ENCODE peak calls at places on chromosomes 13 and 19, in eight cellular contexts. One of them, this sample, is unnamed.

GRCh38 chr13:35600137-35600536 is 123.6 kb upstream of the MAB21L1 start:
- DNase-seq in HFF-Myc: no peak
- DNase-seq in mammary epithelial cell: no peak
- DNase-seq in hepatocyte: no peak
- DNase-seq in cardiac fibroblast: peak; percentile 45
- DNase-seq in brain microvascular endothelial cell: peak; percentile 58
- DNase-seq in fibroblast of pulmonary artery: peak; percentile 13
- DNase-seq in A549: no peak
- DNase-seq in this sample: no peak

GRCh38 chr19:35571406-35571965 is 8.0 kb upstream of the ATP4A start:
- DNase-seq in mammary epithelial cell: no peak
- DNase-seq in fibroblast of pulmonary artery: no peak
- DNase-seq in cardiac fibroblast: no peak
- DNase-seq in hepatocyte: no peak
- DNase-seq in HFF-Myc: no peak
- DNase-seq in brain microvascular endothelial cell: no peak
- DNase-seq in A549: no peak
- DNase-seq in this sample: no peak

GRCh38 chr13:91157273-91158014 is 190.0 kb upstream of the MIR17HG start:
- DNase-seq in brain microvascular endothelial cell: no peak
- DNase-seq in mammary epithelial cell: no peak
- DNase-seq in hepatocyte: no peak
- DNase-seq in fibroblast of pulmonary artery: no peak
- DNase-seq in A549: no peak
- DNase-seq in HFF-Myc: no peak
- DNase-seq in cardiac fibroblast: no peak
- DNase-seq in this sample: no peak

GRCh38 chr13:51435002-51435578 is 17.7 kb downstream of the INTS6 start:
- DNase-seq in hepatocyte: peak; percentile 36
- DNase-seq in HFF-Myc: no peak
- DNase-seq in fibroblast of pulmonary artery: peak; percentile 57
- DNase-seq in brain microvascular endothelial cell: no peak
- DNase-seq in A549: peak; percentile 1
- DNase-seq in cardiac fibroblast: peak; percentile 60
- DNase-seq in mammary epithelial cell: no peak
- DNase-seq in this sample: no peak

GRCh38 chr13:102642475-102642874 is 45.7 kb downstream of the TPP2 start:
- DNase-seq in fibroblast of pulmonary artery: no peak
- DNase-seq in brain microvascular endothelial cell: no peak
- DNase-seq in hepatocyte: no peak
- DNase-seq in HFF-Myc: no peak
- DNase-seq in cardiac fibroblast: no peak
- DNase-seq in A549: no peak
- DNase-seq in mammary epithelial cell: no peak
- DNase-seq in this sample: peak; percentile 33

GRCh38 chr13:21539687-21540086 is 64.3 kb downstream of the MICU2 start:
- DNase-seq in A549: no peak
- DNase-seq in fibroblast of pulmonary artery: no peak
- DNase-seq in HFF-Myc: no peak
- DNase-seq in cardiac fibroblast: no peak
- DNase-seq in brain microvascular endothelial cell: no peak
- DNase-seq in hepatocyte: no peak
- DNase-seq in mammary epithelial cell: no peak
- DNase-seq in this sample: no peak

GRCh38 chr19:46073268-46073922 is 32.6 kb upstream of the IGFL4 start:
- DNase-seq in fibroblast of pulmonary artery: no peak
- DNase-seq in hepatocyte: no peak
- DNase-seq in mammary epithelial cell: peak; percentile 75
- DNase-seq in brain microvascular endothelial cell: no peak
- DNase-seq in cardiac fibroblast: no peak
- DNase-seq in A549: no peak
- DNase-seq in HFF-Myc: no peak
- DNase-seq in this sample: no peak

GRCh38 chr19:38063921-38064320 is 156.9 kb downstream of the SIPA1L3 start:
- DNase-seq in fibroblast of pulmonary artery: no peak
- DNase-seq in hepatocyte: no peak
- DNase-seq in brain microvascular endothelial cell: no peak
- DNase-seq in cardiac fibroblast: no peak
- DNase-seq in mammary epithelial cell: no peak
- DNase-seq in HFF-Myc: no peak
- DNase-seq in A549: no peak
- DNase-seq in this sample: no peak

GRCh38 chr13:95734124-95734523 is 57.2 kb downstream of the DNAJC3 start:
- DNase-seq in brain microvascular endothelial cell: no peak
- DNase-seq in HFF-Myc: no peak
- DNase-seq in cardiac fibroblast: no peak
- DNase-seq in A549: no peak
- DNase-seq in fibroblast of pulmonary artery: no peak
- DNase-seq in hepatocyte: no peak
- DNase-seq in mammary epithelial cell: no peak
- DNase-seq in this sample: no peak

GRCh38 chr19:39223703-39224279 is 19.7 kb upstream of the SYCN start:
- DNase-seq in hepatocyte: peak; percentile 65
- DNase-seq in A549: peak; percentile 74
- DNase-seq in HFF-Myc: no peak
- DNase-seq in mammary epithelial cell: peak; percentile 17
- DNase-seq in cardiac fibroblast: peak; percentile 38
- DNase-seq in brain microvascular endothelial cell: peak; percentile 25
- DNase-seq in fibroblast of pulmonary artery: peak; percentile 51
- DNase-seq in this sample: no peak

GRCh38 chr19:15869109-15869555 is 28.7 kb downstream of the CYP4F2 start:
- DNase-seq in cardiac fibroblast: peak; percentile 5
- DNase-seq in brain microvascular endothelial cell: peak; percentile 7
- DNase-seq in HFF-Myc: no peak
- DNase-seq in mammary epithelial cell: peak; percentile 75
- DNase-seq in fibroblast of pulmonary artery: peak; percentile 10
- DNase-seq in hepatocyte: no peak
- DNase-seq in A549: peak; percentile 72
- DNase-seq in this sample: peak; percentile 22

GRCh38 chr19:43804443-43804842 is 2.2 kb upstream of the LYPD5 start:
- DNase-seq in cardiac fibroblast: no peak
- DNase-seq in A549: no peak
- DNase-seq in mammary epithelial cell: no peak
- DNase-seq in hepatocyte: no peak
- DNase-seq in brain microvascular endothelial cell: no peak
- DNase-seq in HFF-Myc: no peak
- DNase-seq in fibroblast of pulmonary artery: no peak
- DNase-seq in this sample: no peak

GRCh38 chr13:67119481-67119883 is 110.7 kb downstream of the PCDH9 start:
- DNase-seq in mammary epithelial cell: peak; percentile 85
- DNase-seq in HFF-Myc: peak; percentile 56
- DNase-seq in fibroblast of pulmonary artery: peak; percentile 93
- DNase-seq in brain microvascular endothelial cell: peak; percentile 93
- DNase-seq in A549: peak; percentile 25
- DNase-seq in hepatocyte: no peak
- DNase-seq in cardiac fibroblast: peak; percentile 99
- DNase-seq in this sample: no peak

GRCh38 chr19:19459707-19460251 is 54.3 kb downstream of the GATAD2A start:
- DNase-seq in A549: no peak
- DNase-seq in mammary epithelial cell: no peak
- DNase-seq in fibroblast of pulmonary artery: peak; percentile 66
- DNase-seq in HFF-Myc: no peak
- DNase-seq in cardiac fibroblast: peak; percentile 84
- DNase-seq in brain microvascular endothelial cell: peak; percentile 73
- DNase-seq in hepatocyte: no peak
- DNase-seq in this sample: no peak

GRCh38 chr13:39144941-39145533 is 106.8 kb downstream of the NHLRC3 start:
- DNase-seq in brain microvascular endothelial cell: peak; percentile 53
- DNase-seq in hepatocyte: peak; percentile 73
- DNase-seq in fibroblast of pulmonary artery: peak; percentile 85
- DNase-seq in cardiac fibroblast: peak; percentile 84
- DNase-seq in mammary epithelial cell: peak; percentile 54
- DNase-seq in A549: peak; percentile 25
- DNase-seq in HFF-Myc: peak; percentile 21
- DNase-seq in this sample: peak; percentile 35

DNA sequence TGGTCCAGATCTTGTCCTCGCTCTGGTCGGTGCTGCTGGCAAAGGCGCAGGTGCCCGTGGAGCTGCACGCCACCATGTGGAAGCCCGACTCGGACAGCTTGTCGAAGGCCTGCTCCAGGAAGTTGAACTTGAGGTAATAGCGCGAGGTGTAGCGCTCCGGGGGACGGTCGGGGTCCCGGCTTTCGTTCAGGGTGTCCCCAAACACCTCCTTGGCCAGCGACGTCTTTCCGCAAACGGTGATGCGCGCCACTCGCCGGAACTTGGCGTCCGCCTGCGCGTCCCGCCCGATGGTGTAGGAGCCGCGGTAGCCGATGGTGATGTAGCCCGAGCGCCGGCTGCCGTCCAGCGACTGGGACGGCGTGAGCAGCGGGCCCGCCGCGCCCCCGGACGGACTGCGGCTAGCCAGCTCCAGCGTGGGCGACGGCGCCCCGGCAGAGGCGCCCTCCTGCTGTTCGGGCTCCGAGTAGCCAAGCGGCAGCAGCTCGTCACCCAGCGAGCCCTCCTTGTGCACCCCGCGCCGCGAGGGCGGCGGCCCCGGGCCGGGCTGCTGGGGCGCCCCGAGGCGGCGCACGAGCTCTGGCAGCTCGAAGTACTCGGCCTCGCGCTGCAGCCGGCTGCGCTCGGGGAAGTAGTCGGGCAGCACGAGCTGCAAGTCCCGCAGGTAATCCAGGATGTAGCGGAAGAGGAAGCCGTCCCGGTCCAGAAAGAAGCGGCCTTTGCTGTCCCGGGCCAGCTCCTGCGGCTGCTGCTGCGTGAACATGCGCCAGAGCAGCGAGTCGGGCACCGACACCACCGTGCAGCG is 801 bp downstream of the KCTD12 start:
- DNase-seq in mammary epithelial cell: peak; percentile 74
- DNase-seq in brain microvascular endothelial cell: peak; percentile 67
- DNase-seq in hepatocyte: peak; percentile 78
- DNase-seq in fibroblast of pulmonary artery: peak; percentile 84
- DNase-seq in HFF-Myc: peak; percentile 33
- DNase-seq in cardiac fibroblast: peak; percentile 82
- DNase-seq in A549: peak; percentile 19
- DNase-seq in this sample: peak; percentile 66
- TF ChIP-seq CTCF in mammary epithelial cell: peak; percentile 2
- TF ChIP-seq CTCF in brain microvascular endothelial cell: peak; percentile 65
- TF ChIP-seq CTCF in hepatocyte: peak; percentile 56
- TF ChIP-seq CTCF in fibroblast of pulmonary artery: peak; percentile 57
- TF ChIP-seq CTCF in HFF-Myc: peak; percentile 28
- TF ChIP-seq CTCF in cardiac fibroblast: peak; percentile 50
- TF ChIP-seq CTCF in A549: peak; percentile 19
- TF ChIP-seq CTCF in this sample: peak; percentile 44

DNA sequence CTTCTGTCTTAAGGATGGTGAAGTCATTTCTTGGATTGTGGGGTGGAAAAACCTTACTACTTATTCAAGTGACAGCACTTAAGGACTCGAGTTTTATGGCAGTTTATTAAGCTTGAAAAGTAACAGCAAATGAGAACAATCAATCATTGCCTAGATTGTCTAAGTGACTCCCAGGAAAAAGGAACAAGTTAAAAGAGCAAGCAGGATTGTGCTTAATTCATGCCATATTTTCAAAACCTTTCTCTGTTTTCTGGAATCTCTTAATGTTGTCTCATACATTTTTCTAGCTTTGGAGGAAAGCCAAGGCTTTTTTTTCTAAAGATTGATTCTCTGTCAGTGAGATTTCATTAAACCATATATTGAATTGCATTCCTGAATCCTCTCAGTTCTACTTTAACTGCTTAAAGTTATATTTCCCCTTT is 236.2 kb upstream of the HTR2A start:
- DNase-seq in hepatocyte: no peak
- DNase-seq in HFF-Myc: no peak
- DNase-seq in A549: no peak
- DNase-seq in brain microvascular endothelial cell: no peak
- DNase-seq in fibroblast of pulmonary artery: peak; percentile 15
- DNase-seq in cardiac fibroblast: peak; percentile 5
- DNase-seq in mammary epithelial cell: no peak
- DNase-seq in this sample: no peak
- H3K4me3 ChIP-seq in hepatocyte: no peak overlapping the region
- H3K4me3 ChIP-seq in HFF-Myc: no peak overlapping the region
- H3K4me3 ChIP-seq in A549: no peak overlapping the region
- H3K4me3 ChIP-seq in brain microvascular endothelial cell: no peak overlapping the region
- H3K4me3 ChIP-seq in fibroblast of pulmonary artery: no peak overlapping the region
- H3K4me3 ChIP-seq in cardiac fibroblast: no peak overlapping the region
- H3K4me3 ChIP-seq in mammary epithelial cell: no peak overlapping the region
- H3K4me3 ChIP-seq in this sample: no peak overlapping the region

GRCh38 chr13:29803221-29803620 is 47.2 kb downstream of the UBL3 start:
- DNase-seq in A549: no peak
- DNase-seq in brain microvascular endothelial cell: no peak
- DNase-seq in HFF-Myc: no peak
- DNase-seq in fibroblast of pulmonary artery: no peak
- DNase-seq in mammary epithelial cell: no peak
- DNase-seq in hepatocyte: no peak
- DNase-seq in cardiac fibroblast: no peak
- DNase-seq in this sample: no peak

GRCh38 chr13:29802621-29803020 is 47.8 kb downstream of the UBL3 start:
- DNase-seq in brain microvascular endothelial cell: no peak
- DNase-seq in mammary epithelial cell: peak; percentile 9
- DNase-seq in HFF-Myc: no peak
- DNase-seq in A549: no peak
- DNase-seq in fibroblast of pulmonary artery: peak; percentile 18
- DNase-seq in cardiac fibroblast: peak; percentile 12
- DNase-seq in hepatocyte: no peak
- DNase-seq in this sample: no peak

GRCh38 chr13:29800687-29801086 is 49.7 kb downstream of the UBL3 start:
- DNase-seq in cardiac fibroblast: no peak
- DNase-seq in hepatocyte: no peak
- DNase-seq in brain microvascular endothelial cell: no peak
- DNase-seq in A549: no peak
- DNase-seq in fibroblast of pulmonary artery: no peak
- DNase-seq in mammary epithelial cell: no peak
- DNase-seq in HFF-Myc: no peak
- DNase-seq in this sample: no peak

GRCh38 chr13:29801102-29801501 is 49.3 kb downstream of the UBL3 start:
- DNase-seq in brain microvascular endothelial cell: no peak
- DNase-seq in mammary epithelial cell: no peak
- DNase-seq in A549: no peak
- DNase-seq in HFF-Myc: no peak
- DNase-seq in hepatocyte: no peak
- DNase-seq in fibroblast of pulmonary artery: no peak
- DNase-seq in cardiac fibroblast: no peak
- DNase-seq in this sample: no peak

GRCh38 chr13:29801737-29802305 is 48.6 kb downstream of the UBL3 start:
- DNase-seq in cardiac fibroblast: peak; percentile 7
- DNase-seq in fibroblast of pulmonary artery: peak; percentile 18
- DNase-seq in mammary epithelial cell: no peak
- DNase-seq in hepatocyte: no peak
- DNase-seq in brain microvascular endothelial cell: no peak
- DNase-seq in HFF-Myc: no peak
- DNase-seq in A549: no peak
- DNase-seq in this sample: no peak
- TF ChIP-seq CTCF in cardiac fibroblast: no peak
- TF ChIP-seq CTCF in fibroblast of pulmonary artery: no peak
- TF ChIP-seq CTCF in mammary epithelial cell: no peak
- TF ChIP-seq CTCF in hepatocyte: no peak
- TF ChIP-seq CTCF in brain microvascular endothelial cell: no peak
- TF ChIP-seq CTCF in HFF-Myc: no peak
- TF ChIP-seq CTCF in A549: no peak
- TF ChIP-seq CTCF in this sample: no peak

DNA sequence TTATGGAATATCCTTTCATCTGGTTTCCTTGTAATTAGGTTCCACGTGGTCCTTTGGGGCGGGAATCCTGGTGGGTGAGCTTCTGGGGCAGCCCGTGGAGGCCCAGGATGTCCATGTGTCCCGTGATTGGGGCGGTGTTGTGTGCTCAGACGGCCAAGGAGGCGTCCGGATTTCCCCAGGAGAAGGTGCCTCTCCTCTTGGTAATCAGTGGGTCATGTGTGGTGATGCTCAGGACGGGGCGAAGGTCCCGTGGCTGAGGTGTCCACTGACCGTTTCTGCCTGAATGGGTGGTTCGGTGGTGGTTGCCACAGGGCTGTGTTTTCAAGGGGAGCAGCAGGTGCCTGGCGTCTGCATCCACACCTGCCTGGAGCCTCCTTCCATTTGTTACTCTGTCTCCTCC is 52.2 kb upstream of the F7 start:
- DNase-seq in cardiac fibroblast: no peak
- DNase-seq in hepatocyte: no peak
- DNase-seq in A549: no peak
- DNase-seq in fibroblast of pulmonary artery: no peak
- DNase-seq in HFF-Myc: no peak
- DNase-seq in mammary epithelial cell: no peak
- DNase-seq in brain microvascular endothelial cell: no peak
- DNase-seq in this sample: no peak
- H3K4me3 ChIP-seq in cardiac fibroblast: no peak overlapping the region
- H3K4me3 ChIP-seq in hepatocyte: no peak overlapping the region
- H3K4me3 ChIP-seq in A549: no peak overlapping the region
- H3K4me3 ChIP-seq in fibroblast of pulmonary artery: no peak overlapping the region
- H3K4me3 ChIP-seq in HFF-Myc: no peak overlapping the region
- H3K4me3 ChIP-seq in mammary epithelial cell: no peak overlapping the region
- H3K4me3 ChIP-seq in brain microvascular endothelial cell: no peak overlapping the region
- H3K4me3 ChIP-seq in this sample: no peak overlapping the region

This sample was measured in WERI-Rb-1.